ENCODE peak calls at places on chromosome 21, in seven cellular contexts. One of them, this sample, is unnamed.

GRCh38 chr21:17602874-17603273 is 9.8 kb downstream of the BTG3 start:
- DNase-seq in brain microvascular endothelial cell: peak
- DNase-seq in uterus: no peak
- DNase-seq in tibial artery: no peak
- DNase-seq in A549: no peak
- DNase-seq in heart left ventricle: no peak
- DNase-seq in mammary epithelial cell: peak
- DNase-seq in this sample: no peak

GRCh38 chr21:37208056-37208705 is 59.0 kb downstream of the VPS26C start:
- DNase-seq in brain microvascular endothelial cell: no peak
- DNase-seq in uterus: no peak
- DNase-seq in tibial artery: peak
- DNase-seq in A549: no peak
- DNase-seq in heart left ventricle: peak
- DNase-seq in mammary epithelial cell: no peak
- DNase-seq in this sample: peak

GRCh38 chr21:46347791-46348381 is 23.9 kb downstream of the PCNT start:
- DNase-seq in brain microvascular endothelial cell: no peak
- DNase-seq in uterus: no peak
- DNase-seq in tibial artery: no peak
- DNase-seq in A549: no peak
- DNase-seq in heart left ventricle: peak
- DNase-seq in mammary epithelial cell: no peak
- DNase-seq in this sample: peak

GRCh38 chr21:36186506-36187399 is 30.1 kb downstream of the DOP1B start:
- DNase-seq in brain microvascular endothelial cell: no peak
- DNase-seq in uterus: no peak
- DNase-seq in tibial artery: no peak
- DNase-seq in A549: no peak
- DNase-seq in heart left ventricle: peak
- DNase-seq in mammary epithelial cell: no peak
- DNase-seq in this sample: peak

GRCh38 chr21:44999428-44999971 is 59.7 kb downstream of the SLX9 start:
- DNase-seq in brain microvascular endothelial cell: no peak
- DNase-seq in uterus: no peak
- DNase-seq in tibial artery: no peak
- DNase-seq in A549: no peak
- DNase-seq in heart left ventricle: peak
- DNase-seq in mammary epithelial cell: no peak
- DNase-seq in this sample: no peak

GRCh38 chr21:35738342-35738961 is 321.9 kb downstream of the SETD4 start:
- DNase-seq in brain microvascular endothelial cell: peak
- DNase-seq in uterus: peak
- DNase-seq in tibial artery: no peak
- DNase-seq in A549: no peak
- DNase-seq in heart left ventricle: no peak
- DNase-seq in mammary epithelial cell: peak
- DNase-seq in this sample: no peak

GRCh38 chr21:15309721-15310120 is 244.9 kb upstream of the NRIP1 start:
- DNase-seq in brain microvascular endothelial cell: no peak
- DNase-seq in uterus: peak
- DNase-seq in tibial artery: peak
- DNase-seq in A549: no peak
- DNase-seq in heart left ventricle: peak
- DNase-seq in mammary epithelial cell: no peak
- DNase-seq in this sample: peak

GRCh38 chr21:8991088-8991907 is 1530.1 kb upstream of the TPTE start:
- DNase-seq in brain microvascular endothelial cell: no peak
- DNase-seq in uterus: no peak
- DNase-seq in tibial artery: no peak
- DNase-seq in A549: no peak
- DNase-seq in heart left ventricle: no peak
- DNase-seq in mammary epithelial cell: no peak
- DNase-seq in this sample: no peak

GRCh38 chr21:17644186-17644585 is 31.5 kb upstream of the BTG3 start:
- DNase-seq in brain microvascular endothelial cell: no peak
- DNase-seq in uterus: no peak
- DNase-seq in tibial artery: no peak
- DNase-seq in A549: no peak
- DNase-seq in heart left ventricle: no peak
- DNase-seq in mammary epithelial cell: no peak
- DNase-seq in this sample: no peak

GRCh38 chr21:46110499-46111192 is 12.7 kb downstream of the COL6A2 start:
- DNase-seq in brain microvascular endothelial cell: no peak
- DNase-seq in uterus: peak
- DNase-seq in tibial artery: peak
- DNase-seq in A549: no peak
- DNase-seq in heart left ventricle: peak
- DNase-seq in mammary epithelial cell: no peak
- DNase-seq in this sample: peak

GRCh38 chr21:45440736-45441350 is 35.9 kb downstream of the COL18A1 start:
- DNase-seq in brain microvascular endothelial cell: no peak
- DNase-seq in uterus: no peak
- DNase-seq in tibial artery: no peak
- DNase-seq in A549: no peak
- DNase-seq in heart left ventricle: peak
- DNase-seq in mammary epithelial cell: no peak
- DNase-seq in this sample: no peak

GRCh38 chr21:37983336-37984095 is 67.3 kb upstream of the KCNJ6 start:
- DNase-seq in brain microvascular endothelial cell: no peak
- DNase-seq in uterus: no peak
- DNase-seq in tibial artery: no peak
- DNase-seq in A549: peak
- DNase-seq in heart left ventricle: no peak
- DNase-seq in mammary epithelial cell: peak
- DNase-seq in this sample: no peak

GRCh38 chr21:33169360-33169759 is 60.4 kb upstream of the IFNAR2 start:
- DNase-seq in brain microvascular endothelial cell: no peak
- DNase-seq in uterus: no peak
- DNase-seq in tibial artery: no peak
- DNase-seq in A549: no peak
- DNase-seq in heart left ventricle: no peak
- DNase-seq in mammary epithelial cell: no peak
- DNase-seq in this sample: no peak

GRCh38 chr21:17538576-17538975 is 25.7 kb downstream of the CXADR start:
- DNase-seq in brain microvascular endothelial cell: no peak
- DNase-seq in uterus: no peak
- DNase-seq in tibial artery: no peak
- DNase-seq in A549: no peak
- DNase-seq in heart left ventricle: no peak
- DNase-seq in mammary epithelial cell: no peak
- DNase-seq in this sample: no peak

GRCh38 chr21:32889596-32889995 is 118.0 kb upstream of the PAXBP1 start:
- DNase-seq in brain microvascular endothelial cell: no peak
- DNase-seq in uterus: no peak
- DNase-seq in tibial artery: no peak
- DNase-seq in A549: no peak
- DNase-seq in heart left ventricle: no peak
- DNase-seq in mammary epithelial cell: peak
- DNase-seq in this sample: no peak

GRCh38 chr21:37452222-37452621 is 85.6 kb downstream of the DYRK1A start:
- DNase-seq in brain microvascular endothelial cell: peak
- DNase-seq in uterus: no peak
- DNase-seq in tibial artery: no peak
- DNase-seq in A549: no peak
- DNase-seq in heart left ventricle: no peak
- DNase-seq in mammary epithelial cell: peak
- DNase-seq in this sample: peak

GRCh38 chr21:37220433-37220980 is 46.6 kb downstream of the VPS26C start:
- DNase-seq in brain microvascular endothelial cell: peak
- DNase-seq in uterus: no peak
- DNase-seq in tibial artery: no peak
- DNase-seq in A549: peak
- DNase-seq in heart left ventricle: no peak
- DNase-seq in mammary epithelial cell: peak
- DNase-seq in this sample: no peak

GRCh38 chr21:25408666-25409065 is 198.6 kb downstream of the MRPL39 start:
- DNase-seq in brain microvascular endothelial cell: no peak
- DNase-seq in uterus: no peak
- DNase-seq in tibial artery: no peak
- DNase-seq in A549: no peak
- DNase-seq in heart left ventricle: no peak
- DNase-seq in mammary epithelial cell: no peak
- DNase-seq in this sample: no peak

GRCh38 chr21:27359141-27359540 is 392.3 kb upstream of the ADAMTS5 start:
- DNase-seq in brain microvascular endothelial cell: no peak
- DNase-seq in uterus: no peak
- DNase-seq in tibial artery: no peak
- DNase-seq in A549: no peak
- DNase-seq in heart left ventricle: no peak
- DNase-seq in mammary epithelial cell: no peak
- DNase-seq in this sample: no peak

GRCh38 chr21:15174923-15175322 is 110.1 kb upstream of the NRIP1 start:
- DNase-seq in brain microvascular endothelial cell: no peak
- DNase-seq in uterus: no peak
- DNase-seq in tibial artery: no peak
- DNase-seq in A549: no peak
- DNase-seq in heart left ventricle: no peak
- DNase-seq in mammary epithelial cell: no peak
- DNase-seq in this sample: no peak

GRCh38 chr21:44874497-44875331 is 1.2 kb upstream of the PTTG1IP start:
- DNase-seq in brain microvascular endothelial cell: no peak
- DNase-seq in uterus: peak
- DNase-seq in tibial artery: peak
- DNase-seq in A549: no peak
- DNase-seq in heart left ventricle: peak
- DNase-seq in mammary epithelial cell: peak
- DNase-seq in this sample: peak

GRCh38 chr21:39660191-39660590 is 47.5 kb downstream of the B3GALT5 start:
- DNase-seq in brain microvascular endothelial cell: peak
- DNase-seq in uterus: no peak
- DNase-seq in tibial artery: no peak
- DNase-seq in A549: no peak
- DNase-seq in heart left ventricle: no peak
- DNase-seq in mammary epithelial cell: no peak
- DNase-seq in this sample: peak

GRCh38 chr21:44592446-44593365 is at the start of gene KRTAP10-6:
- DNase-seq in brain microvascular endothelial cell: no peak
- DNase-seq in uterus: no peak
- DNase-seq in tibial artery: no peak
- DNase-seq in A549: no peak
- DNase-seq in heart left ventricle: no peak
- DNase-seq in mammary epithelial cell: no peak
- DNase-seq in this sample: no peak

GRCh38 chr21:16159213-16159970 is 429.6 kb downstream of the USP25 start:
- DNase-seq in brain microvascular endothelial cell: no peak
- DNase-seq in uterus: no peak
- DNase-seq in tibial artery: no peak
- DNase-seq in A549: no peak
- DNase-seq in heart left ventricle: no peak
- DNase-seq in mammary epithelial cell: no peak
- DNase-seq in this sample: no peak

GRCh38 chr21:45828580-45829565 is 152.7 kb upstream of the COL6A1 start:
- DNase-seq in brain microvascular endothelial cell: no peak
- DNase-seq in uterus: no peak
- DNase-seq in tibial artery: no peak
- DNase-seq in A549: no peak
- DNase-seq in heart left ventricle: no peak
- DNase-seq in mammary epithelial cell: no peak
- DNase-seq in this sample: no peak

GRCh38 chr21:42233067-42233981 is 14.4 kb downstream of the ABCG1 start:
- DNase-seq in brain microvascular endothelial cell: peak
- DNase-seq in uterus: peak
- DNase-seq in tibial artery: peak
- DNase-seq in A549: no peak
- DNase-seq in heart left ventricle: peak
- DNase-seq in mammary epithelial cell: no peak
- DNase-seq in this sample: peak
- H3K4me3 ChIP-seq in brain microvascular endothelial cell: no peak
- H3K4me3 ChIP-seq in uterus: no peak
- H3K4me3 ChIP-seq in tibial artery: peak
- H3K4me3 ChIP-seq in A549: no peak
- H3K4me3 ChIP-seq in heart left ventricle: no peak
- H3K4me3 ChIP-seq in mammary epithelial cell: no peak
- H3K4me3 ChIP-seq in this sample: peak

GRCh38 chr21:31768720-31769119 is 36.8 kb upstream of the SCAF4 start:
- DNase-seq in brain microvascular endothelial cell: no peak
- DNase-seq in uterus: no peak
- DNase-seq in tibial artery: no peak
- DNase-seq in A549: no peak
- DNase-seq in heart left ventricle: no peak
- DNase-seq in mammary epithelial cell: no peak
- DNase-seq in this sample: no peak
- H3K27ac ChIP-seq in brain microvascular endothelial cell: no peak
- H3K27ac ChIP-seq in uterus: no peak
- H3K27ac ChIP-seq in tibial artery: no peak
- H3K27ac ChIP-seq in A549: no peak
- H3K27ac ChIP-seq in heart left ventricle: no peak
- H3K27ac ChIP-seq in mammary epithelial cell: no peak
- H3K27ac ChIP-seq in this sample: no peak

GRCh38 chr21:29671728-29672127 is 268.1 kb downstream of the GRIK1 start:
- DNase-seq in brain microvascular endothelial cell: no peak
- DNase-seq in uterus: no peak
- DNase-seq in tibial artery: no peak
- DNase-seq in A549: no peak
- DNase-seq in heart left ventricle: no peak
- DNase-seq in mammary epithelial cell: no peak
- DNase-seq in this sample: no peak
- TF ChIP-seq CTCF in brain microvascular endothelial cell: peak
- TF ChIP-seq CTCF in uterus: no peak
- TF ChIP-seq CTCF in tibial artery: no peak
- TF ChIP-seq CTCF in A549: no peak
- TF ChIP-seq CTCF in heart left ventricle: no peak
- TF ChIP-seq CTCF in mammary epithelial cell: peak
- TF ChIP-seq CTCF in this sample: no peak

GRCh38 chr21:40835179-40835694 is 11.7 kb downstream of the DSCAM start:
- DNase-seq in brain microvascular endothelial cell: no peak
- DNase-seq in uterus: no peak
- DNase-seq in tibial artery: no peak
- DNase-seq in A549: no peak
- DNase-seq in heart left ventricle: no peak
- DNase-seq in mammary epithelial cell: no peak
- DNase-seq in this sample: no peak

GRCh38 chr21:40840441-40840840 is 6.5 kb downstream of the DSCAM start:
- DNase-seq in brain microvascular endothelial cell: no peak
- DNase-seq in uterus: no peak
- DNase-seq in tibial artery: no peak
- DNase-seq in A549: no peak
- DNase-seq in heart left ventricle: no peak
- DNase-seq in mammary epithelial cell: peak
- DNase-seq in this sample: no peak

GRCh38 chr21:40841524-40842196 is 5.3 kb downstream of the DSCAM start:
- DNase-seq in brain microvascular endothelial cell: no peak
- DNase-seq in uterus: no peak
- DNase-seq in tibial artery: peak
- DNase-seq in A549: peak
- DNase-seq in heart left ventricle: no peak
- DNase-seq in mammary epithelial cell: peak
- DNase-seq in this sample: peak

GRCh38 chr21:40839551-40839950 is 7.4 kb downstream of the DSCAM start:
- DNase-seq in brain microvascular endothelial cell: no peak
- DNase-seq in uterus: no peak
- DNase-seq in tibial artery: no peak
- DNase-seq in A549: no peak
- DNase-seq in heart left ventricle: no peak
- DNase-seq in mammary epithelial cell: no peak
- DNase-seq in this sample: no peak

DNA sequence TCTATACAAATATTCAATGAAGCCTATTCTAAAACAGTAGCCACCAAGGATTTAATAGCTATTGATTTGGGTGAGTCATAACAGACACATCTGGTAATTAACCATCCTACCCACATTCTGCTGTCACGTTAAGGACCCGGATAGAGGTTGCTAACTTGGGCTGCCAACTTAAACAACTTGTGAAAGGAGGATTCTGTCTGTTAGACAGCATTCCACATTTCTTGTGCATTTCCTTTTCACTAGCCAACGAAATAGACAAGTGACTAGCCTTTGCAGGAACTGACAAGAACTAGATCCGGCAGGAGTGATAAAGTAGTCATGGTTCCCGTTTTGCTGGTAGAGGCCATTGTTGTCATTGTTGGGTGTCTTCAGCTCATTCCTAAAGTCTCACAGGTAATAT is 9.5 kb downstream of the DSCAM start:
- DNase-seq in brain microvascular endothelial cell: no peak
- DNase-seq in uterus: no peak
- DNase-seq in tibial artery: no peak
- DNase-seq in A549: no peak
- DNase-seq in heart left ventricle: no peak
- DNase-seq in mammary epithelial cell: peak
- DNase-seq in this sample: no peak
- H3K4me3 ChIP-seq in brain microvascular endothelial cell: no peak
- H3K4me3 ChIP-seq in uterus: no peak
- H3K4me3 ChIP-seq in tibial artery: no peak
- H3K4me3 ChIP-seq in A549: no peak
- H3K4me3 ChIP-seq in heart left ventricle: no peak
- H3K4me3 ChIP-seq in mammary epithelial cell: no peak
- H3K4me3 ChIP-seq in this sample: no peak